ENCODE peak calls at places on chromosomes 7 and 10, in seven cellular contexts. S is lower lobe of right lung, P is psoas muscle, W is neuronal stem cell, Z is left ventricle myocardium inferior, N is PC-3, H is GM12878. O is an unnamed sample. For H3K4me1, the result is how much of the 10 kb centered on the place peaks cover.

GRCh38 chr7:123024989-123025758 is 29.7 kb upstream of the TAS2R16 start:
- DNase-seq in S (no peak), P (no peak), W (no peak), Z (no peak), N (peak), H (no peak), O (no peak)

GRCh38 chr7:97982647-97983046 is 7.3 kb downstream of the OCM2 start:
- DNase-seq in S (no peak), P (no peak), W (no peak), Z (no peak), N (no peak), H (no peak), O (no peak)

GRCh38 chr7:1970895-1971294 is 261.9 kb downstream of the MAD1L1 start:
- DNase-seq in S (no peak), P (no peak), W (no peak), Z (no peak), N (no peak), H (no peak), O (peak)

GRCh38 chr10:78362406-78363022 is 328.9 kb downstream of the RPS24 start:
- DNase-seq in S (peak), P (peak), W (no peak), Z (peak), N (peak), H (no peak), O (no peak)

GRCh38 chr7:73606801-73607691 is 17.3 kb downstream of the MLXIPL start:
- DNase-seq in S (peak), P (peak), W (peak), Z (peak), N (peak), H (no peak), O (no peak)

GRCh38 chr10:110808619-110809018 is 63.1 kb upstream of the PDCD4 start:
- DNase-seq in S (no peak), P (no peak), W (no peak), Z (no peak), N (no peak), H (no peak), O (no peak)

GRCh38 chr7:157046681-157047080 is 36.2 kb upstream of the MNX1 start:
- DNase-seq in S (no peak), P (no peak), W (no peak), Z (no peak), N (peak), H (no peak), O (no peak)

GRCh38 chr10:35005868-35006267 is 84.3 kb downstream of the CUL2 start:
- DNase-seq in S (no peak), P (no peak), W (no peak), Z (no peak), N (peak), H (no peak), O (no peak)

DNA sequence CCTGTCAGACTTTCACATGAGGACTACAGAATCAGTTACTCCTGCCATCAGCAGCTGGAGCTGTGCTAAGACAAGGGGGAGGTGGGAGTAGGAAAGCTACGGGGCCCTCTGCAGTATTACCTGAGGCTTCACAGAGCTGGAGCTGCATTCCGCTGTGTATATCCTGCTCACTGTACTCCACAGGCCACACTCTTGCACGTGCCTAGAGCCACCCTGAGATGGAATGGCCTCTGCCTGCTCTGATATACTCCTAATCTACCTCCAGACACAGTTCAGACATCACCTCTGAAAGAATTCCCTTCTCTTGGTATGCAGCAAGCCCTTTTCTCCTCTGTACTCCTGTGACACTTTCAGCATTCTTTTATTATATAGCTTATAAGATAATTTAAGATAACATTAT is 34.8 kb downstream of the TRDMT1 start:
- DNase-seq in S (no peak), P (no peak), W (no peak), Z (no peak), N (no peak), H (no peak), O (no peak)
- H3K27ac ChIP-seq in S (no peak), P (no peak), W (no peak), Z (no peak), N (no peak), H (no peak), O (no peak)

DNA sequence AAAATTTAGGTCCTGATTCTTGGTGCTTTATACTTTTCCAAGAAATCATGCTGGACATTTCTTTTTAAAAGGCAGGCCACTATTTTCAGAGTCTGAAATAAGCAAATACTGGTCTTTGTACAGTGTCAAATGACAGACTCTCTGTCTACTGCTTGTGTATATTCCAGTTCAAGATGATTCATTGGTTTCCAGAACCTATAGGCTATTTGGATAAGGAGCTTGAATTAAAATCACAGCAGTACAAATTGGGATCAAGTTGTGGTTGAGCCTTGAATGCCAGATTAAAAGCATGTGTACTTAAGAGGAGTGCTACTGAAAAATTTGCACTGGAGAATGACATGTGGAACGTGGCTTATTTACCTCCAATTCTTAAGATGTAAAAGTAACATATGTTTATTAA is 10.7 kb downstream of the KMT2E start:
- DNase-seq in S (no peak), P (no peak), W (no peak), Z (no peak), N (peak), H (no peak), O (no peak)
- H3K4me1 ChIP-seq in S (half or more), P (half or more), W (under half), Z (half or more), N (under half), H (under half), O (under half)

GRCh38 chr7:104964626-104965236 is 49.3 kb upstream of the KMT2E start:
- DNase-seq in S (no peak), P (no peak), W (no peak), Z (no peak), N (no peak), H (no peak), O (no peak)
- H3K27ac ChIP-seq in S (no peak), P (no peak), W (no peak), Z (peak), N (no peak), H (no peak), O (peak)

DNA sequence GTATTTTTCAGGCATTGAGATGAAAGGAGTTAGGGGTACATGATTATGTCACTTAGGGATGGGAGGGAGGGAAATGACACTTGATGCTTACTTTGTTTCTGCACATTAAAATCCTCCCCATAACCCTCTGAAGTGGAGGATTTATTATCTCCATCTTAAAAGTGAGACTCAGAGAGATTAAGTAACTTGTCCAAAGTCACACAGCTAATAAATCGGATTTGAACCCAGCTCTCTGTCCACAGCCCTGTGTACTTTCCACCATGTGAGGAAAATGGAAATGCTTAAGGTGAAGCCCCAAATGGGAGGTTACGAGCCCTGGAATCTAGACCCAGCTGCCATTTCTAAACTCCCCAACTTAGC is 58.6 kb downstream of the HK1 start:
- DNase-seq in S (no peak), P (no peak), W (no peak), Z (no peak), N (no peak), H (no peak), O (no peak)
- H3K4me1 ChIP-seq in S (half or more), P (half or more), W (under half), Z (half or more), N (under half), H (under half), O (half or more)

DNA sequence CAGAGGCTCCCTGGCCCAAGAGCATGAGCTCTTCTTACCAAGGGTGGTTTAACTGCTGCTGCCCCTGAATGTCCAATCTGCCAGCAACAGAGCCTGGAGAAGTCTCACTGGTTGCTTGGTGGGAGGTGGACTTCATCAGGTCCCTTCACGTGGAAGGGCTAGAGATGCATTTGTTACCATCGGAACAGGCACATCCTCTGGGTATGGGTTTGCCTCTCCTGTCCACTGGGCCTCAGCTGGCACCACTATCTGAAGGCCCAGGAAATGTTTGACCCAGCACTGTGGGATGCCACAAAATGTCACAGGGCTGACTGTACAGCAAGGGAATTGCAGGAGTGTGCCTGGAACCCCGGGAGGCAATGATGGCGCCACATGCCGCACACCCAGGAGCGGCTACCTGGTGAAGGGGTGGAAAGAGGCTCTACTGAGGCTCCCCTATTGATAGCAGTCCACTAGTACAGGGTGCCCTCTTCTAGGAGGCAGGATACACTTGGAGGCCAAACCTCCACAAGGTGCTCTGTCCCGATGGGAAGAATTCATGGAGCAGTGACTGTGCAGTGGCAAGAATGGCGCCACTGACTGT is 603.1 kb upstream of the MGMT start:
- DNase-seq in S (no peak), P (no peak), W (no peak), Z (no peak), N (no peak), H (no peak), O (no peak)
- H3K27ac ChIP-seq in S (no peak), P (no peak), W (no peak), Z (no peak), N (no peak), H (no peak), O (no peak)

DNA sequence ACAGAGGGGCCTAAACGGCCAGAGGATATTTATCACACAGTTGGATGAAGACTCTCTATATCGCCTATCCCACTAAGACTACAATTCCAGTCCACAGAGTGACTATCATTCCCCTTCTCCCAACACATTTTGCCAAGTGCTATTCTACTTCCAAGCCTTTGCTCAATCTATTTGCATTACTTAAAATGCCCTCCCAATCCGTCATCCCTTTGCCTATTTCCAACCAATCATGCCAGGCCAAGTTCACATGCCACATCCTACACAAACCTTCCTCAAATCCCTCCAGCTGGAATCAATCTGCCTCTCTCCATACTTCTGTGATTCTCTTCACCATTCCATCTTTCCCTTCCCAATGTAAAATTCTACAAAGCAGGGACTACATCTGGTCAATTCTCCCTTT is 38.2 kb downstream of the SMURF1 start:
- DNase-seq in S (no peak), P (no peak), W (no peak), Z (no peak), N (no peak), H (no peak), O (no peak)
- H3K4me1 ChIP-seq in S (under half), P (half or more), W (under half), Z (under half), N (half or more), H (under half), O (half or more)

DNA sequence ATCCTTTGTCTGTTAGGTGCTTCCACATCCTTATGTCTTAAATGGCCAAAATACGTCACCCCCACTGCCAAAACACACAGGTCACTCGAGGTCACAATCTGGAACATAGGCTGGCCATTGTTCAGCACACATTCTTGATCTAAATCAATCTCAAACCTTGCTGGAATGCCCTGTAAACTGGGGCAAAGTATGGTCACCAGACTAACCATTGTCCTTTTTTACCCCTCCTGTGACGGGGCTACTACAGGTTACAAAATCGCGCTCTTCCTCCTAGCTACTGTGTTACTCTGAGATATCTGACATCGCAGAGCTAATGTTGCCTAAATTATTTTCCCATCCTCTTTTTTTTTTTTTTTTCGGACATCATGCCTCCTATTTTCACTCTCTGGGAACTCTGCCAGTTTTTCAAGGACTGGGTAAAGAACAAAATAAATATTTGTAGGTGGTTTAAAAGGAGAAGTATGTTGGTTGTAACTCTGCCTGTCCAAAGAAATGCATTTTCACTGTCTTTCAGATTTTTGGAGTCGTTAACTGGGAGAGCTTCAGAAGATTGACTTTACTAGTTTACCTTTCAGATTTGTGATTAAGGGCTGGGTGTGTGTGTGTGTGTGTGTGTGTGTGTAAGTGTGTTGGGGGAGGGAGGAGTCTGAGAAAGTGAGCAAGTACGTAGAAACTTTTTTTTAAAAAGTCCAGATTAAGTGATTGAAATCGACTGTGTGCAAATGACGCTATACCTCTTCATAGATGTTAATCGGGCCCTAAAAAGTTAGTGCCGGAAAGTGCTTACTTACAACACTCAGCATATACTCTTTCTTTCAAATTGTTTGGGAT is 942 bp upstream of the KIAA1217 start:
- DNase-seq in S (no peak), P (no peak), W (peak), Z (peak), N (peak), H (no peak), O (no peak)
- H3K27ac ChIP-seq in S (peak), P (peak), W (peak), Z (peak), N (peak), H (no peak), O (peak)

DNA sequence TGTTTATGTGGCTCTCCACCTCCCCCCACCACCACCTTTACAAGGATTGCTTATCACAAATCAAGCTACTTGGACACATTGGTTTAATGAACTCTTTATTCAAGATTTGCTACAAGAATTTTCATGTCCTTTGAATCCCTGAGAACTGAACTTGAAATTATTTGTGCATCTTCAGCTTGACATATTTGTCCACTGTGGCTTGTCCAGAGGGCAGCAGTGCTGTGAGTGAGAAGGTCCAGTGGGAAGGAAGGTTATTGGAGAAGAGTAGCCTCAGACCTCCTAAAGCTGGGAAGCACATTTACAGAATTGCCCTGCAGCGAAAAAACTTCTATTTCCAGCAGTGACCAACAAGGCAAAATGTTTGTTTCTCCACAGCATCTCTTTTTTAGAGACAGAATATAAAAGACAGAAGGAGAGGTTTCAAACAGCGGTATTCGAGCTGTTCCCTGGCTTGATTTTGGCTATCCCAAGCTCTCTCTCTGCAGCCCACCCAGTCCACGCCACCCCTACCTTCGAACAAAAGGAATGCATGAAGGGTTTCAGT is 2.2 kb upstream of the HOXA11 start:
- DNase-seq in S (no peak), P (no peak), W (no peak), Z (no peak), N (peak), H (no peak), O (peak)
- H3K4me1 ChIP-seq in S (half or more), P (under half), W (under half), Z (half or more), N (under half), H (under half), O (under half)

GRCh38 chr10:664248-664647 is 25.2 kb downstream of the DIP2C start:
- DNase-seq in S (no peak), P (no peak), W (no peak), Z (no peak), N (no peak), H (no peak), O (no peak)
- H3K27ac ChIP-seq in S (no peak), P (no peak), W (no peak), Z (no peak), N (no peak), H (no peak), O (no peak)

DNA sequence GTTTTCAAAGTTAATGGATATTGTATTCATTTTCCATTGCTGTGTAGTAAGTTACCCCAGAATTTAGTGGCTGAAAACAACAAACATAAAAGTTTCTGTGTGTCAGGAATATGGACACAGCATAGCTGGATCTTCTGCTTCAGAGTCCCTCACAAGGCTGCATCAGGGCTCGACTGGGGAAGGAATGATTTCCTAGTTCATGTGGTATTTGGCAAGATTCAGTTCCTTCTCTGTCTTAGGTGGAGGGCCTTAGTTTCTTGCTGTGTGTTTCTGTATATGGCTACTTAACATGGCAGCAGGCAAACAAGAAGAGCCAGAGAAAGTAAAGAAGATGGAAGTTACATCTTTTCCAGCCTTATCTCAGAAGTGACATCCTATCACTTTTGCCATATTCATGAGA is 51.1 kb downstream of the TPST1 start:
- DNase-seq in S (no peak), P (no peak), W (no peak), Z (no peak), N (no peak), H (no peak), O (no peak)
- H3K4me1 ChIP-seq in S (under half), P (under half), W (under half), Z (under half), N (under half), H (under half), O (under half)